ENCODE peak calls at places on chromosomes 6 and 20, in six cellular contexts. L is fibroblast of lung, P is PC-9, D is GM06990, F is mammary epithelial cell, N is fibroblast of pulmonary artery. B is an unnamed sample.

GRCh38 chr20:39524371-39524911 is 562.3 kb downstream of the DHX35 start:
- DNase-seq in N (no peak), D (no peak), P (peak), L (peak), F (peak), B (no peak)

GRCh38 chr6:105645958-105646357 is 243.1 kb upstream of the PREP start:
- DNase-seq in F (no peak), D (no peak), P (peak), L (no peak), N (no peak), B (no peak)

GRCh38 chr6:168119539-168119938 is 40.5 kb upstream of the FRMD1 start:
- DNase-seq in D (no peak), L (no peak), F (no peak), P (no peak), N (no peak), B (no peak)

GRCh38 chr20:45433316-45433715 is 17.4 kb downstream of the PIGT start:
- DNase-seq in N (peak), F (peak), P (peak), L (peak), D (no peak), B (peak)

GRCh38 chr20:17688965-17689364 is 6.9 kb upstream of the RRBP1 start:
- DNase-seq in F (no peak), N (no peak), L (peak), P (no peak), D (no peak), B (no peak)

GRCh38 chr20:25270829-25271251 is 23.0 kb downstream of the PYGB start:
- DNase-seq in F (no peak), P (no peak), N (no peak), L (no peak), D (no peak), B (no peak)

GRCh38 chr20:11454966-11455799 is 462.5 kb upstream of the BTBD3 start:
- DNase-seq in F (peak), L (peak), P (peak), D (no peak), N (peak), B (peak)

GRCh38 chr6:4017847-4018193 is 61.1 kb downstream of the FAM217A start:
- DNase-seq in F (no peak), L (peak), N (peak), D (no peak), P (no peak), B (peak)

GRCh38 chr6:167750956-167751358 is 75.8 kb upstream of the AFDN start:
- DNase-seq in L (no peak), D (no peak), N (no peak), P (peak), F (peak), B (no peak)

GRCh38 chr20:21640556-21640955 is 64.9 kb upstream of the PAX1 start:
- DNase-seq in P (no peak), N (no peak), L (no peak), F (peak), D (no peak), B (no peak)

GRCh38 chr6:391559-392440 is at the start of gene IRF4:
- DNase-seq in P (no peak), F (no peak), N (no peak), D (peak), L (no peak), B (no peak)

GRCh38 chr6:25034477-25034876 is 98.7 kb upstream of the RIPOR2 start:
- DNase-seq in N (no peak), D (no peak), L (no peak), F (no peak), P (no peak), B (no peak)

GRCh38 chr6:25036461-25036860 is 100.7 kb upstream of the RIPOR2 start:
- DNase-seq in F (no peak), D (no peak), P (no peak), N (no peak), L (no peak), B (no peak)

GRCh38 chr6:25035451-25036435 is 100.0 kb upstream of the RIPOR2 start:
- DNase-seq in L (peak), D (no peak), N (no peak), F (no peak), P (peak), B (no peak)

GRCh38 chr6:25028346-25028745 is 92.6 kb upstream of the RIPOR2 start:
- DNase-seq in L (no peak), D (no peak), P (no peak), N (no peak), F (no peak), B (no peak)

DNA sequence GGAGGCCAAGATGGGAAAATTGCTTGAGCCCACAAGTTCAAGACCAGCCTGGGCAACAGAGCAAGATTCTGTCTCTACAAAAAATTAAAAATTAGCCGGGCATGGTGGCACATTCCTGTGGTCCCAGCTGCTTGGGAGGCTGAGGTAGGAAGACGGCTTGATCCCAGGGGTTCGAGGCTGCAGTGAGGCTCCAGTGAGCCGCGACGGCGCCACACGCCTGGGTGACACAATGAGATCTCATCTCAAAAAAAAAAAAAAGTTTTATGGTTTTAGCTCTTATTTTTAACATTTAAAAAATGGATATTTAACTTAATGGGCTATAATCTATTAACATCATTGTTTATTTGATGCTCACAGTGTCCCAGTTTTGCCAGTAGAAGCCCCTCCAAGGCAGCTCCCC is 97.2 kb upstream of the RIPOR2 start:
- DNase-seq in N (no peak), D (no peak), F (no peak), L (no peak), P (no peak), B (no peak)
- TF ChIP-seq CTCF in N (no peak), D (no peak), F (no peak), L (no peak), P (no peak), B (no peak)

DNA sequence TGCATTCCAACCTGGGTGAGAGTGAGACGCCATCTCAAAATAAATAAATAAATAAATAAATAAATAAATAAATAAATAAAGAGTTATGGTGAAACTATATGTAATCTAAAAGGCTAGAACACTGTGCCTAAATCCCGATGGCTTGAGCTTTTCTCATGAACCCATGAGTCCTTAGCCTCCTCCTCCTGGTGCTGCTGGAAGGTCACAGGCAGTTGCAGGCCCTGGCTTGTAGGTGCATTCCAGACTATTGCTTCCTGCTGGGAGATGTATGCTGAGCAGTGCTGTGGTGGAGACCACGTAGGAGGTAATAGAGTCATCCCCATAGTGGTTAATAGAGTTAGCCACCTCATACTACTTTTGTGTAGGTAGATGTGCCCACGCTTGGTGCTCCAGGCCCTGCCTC is 12.5 kb downstream of the PTK7 start:
- DNase-seq in P (peak), L (peak), D (no peak), N (no peak), F (peak), B (peak)
- H3K4me3 ChIP-seq in P (no peak), L (no peak), D (no peak), N (no peak), F (no peak), B (no peak)

GRCh38 chr6:41549673-41550072 is 3.5 kb downstream of the FOXP4 start:
- DNase-seq in F (no peak), L (no peak), N (no peak), D (no peak), P (no peak), B (no peak)

GRCh38 chr6:41546866-41547798 is 951 bp downstream of the FOXP4 start:
- DNase-seq in L (peak), N (peak), P (no peak), D (peak), F (peak), B (peak)

GRCh38 chr6:41548841-41549642 is 2.9 kb downstream of the FOXP4 start:
- DNase-seq in P (no peak), F (no peak), D (no peak), L (no peak), N (no peak), B (no peak)

GRCh38 chr6:41547799-41548097 is 1.6 kb downstream of the FOXP4 start:
- DNase-seq in N (no peak), P (no peak), D (no peak), L (no peak), F (no peak), B (no peak)

GRCh38 chr6:41548098-41548840 is 2.1 kb downstream of the FOXP4 start:
- DNase-seq in D (peak), P (no peak), L (no peak), F (no peak), N (no peak), B (no peak)
- TF ChIP-seq CTCF in D (no peak), P (no peak), L (no peak), F (no peak), N (no peak), B (no peak)

GRCh38 chr20:48583171-48583570 is 244.6 kb downstream of the PREX1 start:
- DNase-seq in N (no peak), D (no peak), F (no peak), P (no peak), L (no peak), B (no peak)
- H3K4me3 ChIP-seq in N (no peak), D (no peak), F (no peak), P (no peak), L (no peak), B (no peak)